ENCODE peak calls at places on chromosomes 5 and 9, in seven cellular contexts. I is trophoblast cell, U is IMR-90, B is neuronal stem cell, E is H1, H is mesendoderm, V is H9. X is an unnamed sample.

GRCh38 chr9:135963938-135964337 is 2.8 kb upstream of the UBAC1 start:
- DNase-seq in I (no peak), U (no peak), B (no peak), E (no peak), H (no peak), V (no peak), X (no peak)

GRCh38 chr5:6868170-6868569 is 154.9 kb downstream of the TENT4A start:
- DNase-seq in I (no peak), U (no peak), B (no peak), E (no peak), H (no peak), V (no peak), X (no peak)

GRCh38 chr9:78130004-78130403 is 98.4 kb upstream of the GNAQ start:
- DNase-seq in I (no peak), U (no peak), B (no peak), E (peak), H (peak), V (peak), X (no peak)

GRCh38 chr9:131008909-131009618 is at the start of gene LAMC3:
- DNase-seq in I (no peak), U (no peak), B (no peak), E (peak), H (peak), V (peak), X (no peak)

GRCh38 chr5:1044117-1044516 is 35.5 kb downstream of the NKD2 start:
- DNase-seq in I (no peak), U (no peak), B (no peak), E (no peak), H (no peak), V (no peak), X (no peak)

GRCh38 chr9:35335164-35335563 is 154.7 kb upstream of the RUSC2 start:
- DNase-seq in I (peak), U (peak), B (no peak), E (no peak), H (no peak), V (no peak), X (peak)

GRCh38 chr9:87102131-87102530 is 154.8 kb upstream of the GAS1 start:
- DNase-seq in I (no peak), U (peak), B (no peak), E (no peak), H (no peak), V (no peak), X (no peak)

GRCh38 chr9:117678882-117679281 is 25.3 kb upstream of the TLR4 start:
- DNase-seq in I (no peak), U (no peak), B (no peak), E (no peak), H (no peak), V (no peak), X (no peak)

GRCh38 chr9:16626577-16627130 is 243.8 kb downstream of the BNC2 start:
- DNase-seq in I (peak), U (peak), B (peak), E (no peak), H (peak), V (peak), X (peak)

GRCh38 chr9:37550781-37551180 is 25.4 kb downstream of the FBXO10 start:
- DNase-seq in I (no peak), U (peak), B (no peak), E (no peak), H (no peak), V (no peak), X (peak)

GRCh38 chr9:80383347-80383746 is 811.6 kb downstream of the TLE4 start:
- DNase-seq in I (no peak), U (no peak), B (no peak), E (no peak), H (no peak), V (no peak), X (no peak)

GRCh38 chr5:69010443-69010842 is 83.4 kb upstream of the SLC30A5 start:
- DNase-seq in I (no peak), U (no peak), B (no peak), E (no peak), H (no peak), V (no peak), X (no peak)

DNA sequence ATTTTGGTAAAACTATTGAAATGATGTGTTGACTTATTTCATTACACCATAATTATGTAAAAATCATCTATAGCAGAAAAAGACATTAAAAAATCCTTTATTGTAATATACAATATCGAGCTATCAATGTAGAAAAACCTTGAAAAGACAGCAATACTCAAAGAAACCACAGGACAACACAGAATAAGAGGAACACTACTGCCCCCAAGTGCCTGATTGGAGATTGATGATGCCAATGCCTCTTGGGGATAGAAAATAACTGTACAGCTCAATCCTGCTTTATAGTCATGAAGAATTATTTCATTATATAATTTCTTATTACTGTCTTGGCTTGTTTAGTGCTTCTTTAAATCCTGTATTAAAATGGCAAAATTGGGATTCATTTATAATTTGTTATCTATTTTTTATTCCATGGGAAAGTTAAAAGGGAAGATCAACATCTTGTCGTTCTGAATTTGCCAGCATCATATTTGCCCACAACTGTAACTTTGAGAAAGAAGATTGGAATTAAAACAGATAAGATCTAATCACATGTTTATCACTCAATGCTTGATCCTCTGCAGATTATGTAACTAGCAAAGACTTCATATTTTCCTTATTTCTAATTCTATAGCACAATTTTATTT is 337.5 kb downstream of the CDH9 start:
- DNase-seq in I (no peak), U (no peak), B (peak), E (peak), H (peak), V (peak), X (peak)
- H3K4ac ChIP-seq in I (no peak), U (no peak), B (no peak), E (no peak), H (no peak), V (no peak), X (no peak)

GRCh38 chr5:3278643-3279042 is 317.0 kb upstream of the IRX1 start:
- DNase-seq in I (no peak), U (no peak), B (no peak), E (no peak), H (no peak), V (no peak), X (no peak)

GRCh38 chr5:3282841-3283240 is 312.8 kb upstream of the IRX1 start:
- DNase-seq in I (no peak), U (no peak), B (no peak), E (no peak), H (no peak), V (no peak), X (no peak)

GRCh38 chr5:3277590-3278196 is 317.9 kb upstream of the IRX1 start:
- DNase-seq in I (no peak), U (no peak), B (peak), E (no peak), H (peak), V (peak), X (no peak)

GRCh38 chr5:3284506-3284905 is 311.1 kb upstream of the IRX1 start:
- DNase-seq in I (no peak), U (no peak), B (no peak), E (no peak), H (no peak), V (no peak), X (no peak)

GRCh38 chr5:3281346-3281745 is 314.3 kb upstream of the IRX1 start:
- DNase-seq in I (no peak), U (no peak), B (no peak), E (no peak), H (no peak), V (no peak), X (no peak)
- H3K4ac ChIP-seq in I (no peak), U (no peak), B (no peak), E (no peak), H (no peak), V (no peak), X (no peak)

GRCh38 chr9:2602704-2603116 is 18.9 kb upstream of the VLDLR start:
- DNase-seq in I (peak), U (peak), B (no peak), E (no peak), H (no peak), V (no peak), X (no peak)
- H3K4ac ChIP-seq in I (no peak), U (no peak), B (no peak), E (no peak), H (no peak), V (no peak), X (no peak)

GRCh38 chr5:42908509-42909488 is 97.1 kb upstream of the SELENOP start:
- DNase-seq in I (peak), U (peak), B (peak), E (peak), H (peak), V (peak), X (peak)

GRCh38 chr5:42912184-42912766 is 100.6 kb upstream of the SELENOP start:
- DNase-seq in I (no peak), U (peak), B (no peak), E (no peak), H (peak), V (no peak), X (peak)

GRCh38 chr5:42908086-42908485 is 96.4 kb upstream of the SELENOP start:
- DNase-seq in I (no peak), U (no peak), B (no peak), E (no peak), H (no peak), V (no peak), X (no peak)
- H3K4ac ChIP-seq in I (no peak), U (no peak), B (no peak), E (no peak), H (no peak), V (no peak), X (no peak)